ENCODE peak calls at places on chromosome 4, in ten cellular contexts. O, V, U, H, W, R, C, T, A and M are unnamed samples.

GRCh38 chr4:148563684-148564083 is 121.5 kb upstream of the NR3C2 start:
- DNase-seq in O (no peak), V (no peak), U (no peak), H (no peak), W (no peak), R (no peak), C (no peak), T (no peak), A (no peak), M (no peak)

GRCh38 chr4:17773125-17773698 is 8.2 kb downstream of the FAM184B start:
- DNase-seq in O (no peak), V (no peak), U (no peak), H (no peak), W (no peak), R (no peak), C (no peak), T (peak; percentile 7), A (no peak), M (no peak)

GRCh38 chr4:29551813-29552212 is 1168.4 kb upstream of the PCDH7 start:
- DNase-seq in O (no peak), V (no peak), U (no peak), H (no peak), W (no peak), R (no peak), C (no peak), T (no peak), A (no peak), M (no peak)

GRCh38 chr4:7630559-7631287 is 196.0 kb upstream of the PSAPL1 start:
- DNase-seq in O (peak; percentile 66), V (peak; percentile 85), U (peak; percentile 50), H (no peak), W (peak; percentile 43), R (peak; percentile 67), C (no peak), T (peak; percentile 39), A (peak; percentile 85), M (peak; percentile 71)

GRCh38 chr4:163540448-163540847 is 46.0 kb downstream of the TMA16 start:
- DNase-seq in O (peak; percentile 20), V (no peak), U (no peak), H (no peak), W (no peak), R (no peak), C (no peak), T (no peak), A (no peak), M (no peak)

GRCh38 chr4:7377223-7377865 is 57.4 kb downstream of the PSAPL1 start:
- DNase-seq in O (no peak), V (no peak), U (no peak), H (no peak), W (no peak), R (no peak), C (no peak), T (peak; percentile 68), A (no peak), M (no peak)

GRCh38 chr4:38060829-38061431 is 100.7 kb downstream of the PTTG2 start:
- DNase-seq in O (no peak), V (no peak), U (no peak), H (no peak), W (no peak), R (peak; percentile 74), C (no peak), T (peak; percentile 18), A (no peak), M (no peak)

GRCh38 chr4:108619372-108620100 is 840 bp upstream of the RPL34 start:
- DNase-seq in O (no peak), V (no peak), U (no peak), H (peak; percentile 11), W (no peak), R (no peak), C (no peak), T (no peak), A (no peak), M (no peak)

GRCh38 chr4:186225848-186226247 is 1.5 kb upstream of the KLKB1 start:
- DNase-seq in O (no peak), V (no peak), U (no peak), H (no peak), W (no peak), R (no peak), C (no peak), T (no peak), A (no peak), M (no peak)

GRCh38 chr4:1247811-1248261 is 1.1 kb downstream of the CTBP1 start:
- DNase-seq in O (no peak), V (no peak), U (no peak), H (no peak), W (no peak), R (peak; percentile 24), C (no peak), T (no peak), A (peak; percentile 67), M (no peak)

GRCh38 chr4:137299281-137299680 is 233.0 kb downstream of the PCDH18 start:
- DNase-seq in O (no peak), V (no peak), U (no peak), H (no peak), W (no peak), R (no peak), C (no peak), T (no peak), A (no peak), M (no peak)

GRCh38 chr4:19776929-19777328 is 474.8 kb upstream of the SLIT2 start:
- DNase-seq in O (no peak), V (no peak), U (no peak), H (no peak), W (no peak), R (peak; percentile 49), C (no peak), T (no peak), A (no peak), M (no peak)

GRCh38 chr4:121381148-121381462 is 287 bp upstream of the QRFPR start:
- DNase-seq in O (no peak), V (no peak), U (no peak), H (no peak), W (no peak), R (no peak), C (no peak), T (no peak), A (no peak), M (no peak)
- H3K4me3 ChIP-seq in O (no peak overlapping the region), V (peak overlapping the region; percentile 75), U (no peak overlapping the region), H (no peak overlapping the region), W (no peak overlapping the region), R (peak overlapping the region; percentile 15), C (no peak overlapping the region), T (peak overlapping the region; percentile 71), A (peak overlapping the region; percentile 38), M (no peak overlapping the region)

GRCh38 chr4:168336837-168337549 is 18.4 kb upstream of the DDX60 start:
- DNase-seq in O (no peak), V (no peak), U (no peak), H (no peak), W (no peak), R (no peak), C (no peak), T (no peak), A (no peak), M (no peak)
- H3K4me3 ChIP-seq in O (no peak overlapping the region), V (no peak overlapping the region), U (no peak overlapping the region), H (no peak overlapping the region), W (no peak overlapping the region), R (no peak overlapping the region), C (no peak overlapping the region), T (no peak overlapping the region), A (no peak overlapping the region), M (no peak overlapping the region)

GRCh38 chr4:55884093-55884850 is 30.8 kb downstream of the EXOC1 start:
- DNase-seq in O (no peak), V (no peak), U (no peak), H (no peak), W (no peak), R (no peak), C (no peak), T (no peak), A (no peak), M (no peak)

GRCh38 chr4:55884851-55885219 is 31.4 kb downstream of the EXOC1 start:
- DNase-seq in O (no peak), V (no peak), U (no peak), H (no peak), W (no peak), R (no peak), C (no peak), T (no peak), A (no peak), M (no peak)

DNA sequence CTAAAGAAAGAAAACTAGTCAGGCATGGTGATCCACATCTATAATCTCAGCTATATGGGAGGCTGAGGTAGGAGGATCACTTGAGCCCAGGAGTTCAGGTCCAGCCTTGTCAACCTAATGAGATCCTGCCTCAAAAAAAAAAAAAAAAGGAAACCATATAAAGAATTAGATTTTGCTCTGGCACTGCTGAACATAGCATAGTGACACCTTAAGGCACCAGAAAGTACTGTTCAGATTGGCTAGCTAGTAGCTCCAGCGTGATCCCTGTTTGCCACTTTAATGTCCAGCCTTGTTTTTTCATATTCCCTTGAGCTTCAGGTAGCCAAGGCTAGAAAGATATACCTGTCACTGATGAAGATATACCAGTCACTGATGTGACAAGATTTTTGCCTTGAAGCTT is 34.1 kb downstream of the EXOC1 start:
- DNase-seq in O (no peak), V (no peak), U (no peak), H (no peak), W (no peak), R (peak; percentile 8), C (no peak), T (no peak), A (no peak), M (no peak)
- H3K4me3 ChIP-seq in O (no peak overlapping the region), V (no peak overlapping the region), U (no peak overlapping the region), H (no peak overlapping the region), W (no peak overlapping the region), R (no peak overlapping the region), C (no peak overlapping the region), T (no peak overlapping the region), A (no peak overlapping the region), M (no peak overlapping the region)

GRCh38 chr4:87069037-87069742 is 134.4 kb downstream of the AFF1 start:
- DNase-seq in O (no peak), V (no peak), U (no peak), H (no peak), W (no peak), R (no peak), C (no peak), T (no peak), A (no peak), M (no peak)
- H3K4me3 ChIP-seq in O (no peak overlapping the region), V (peak overlapping the region; percentile 39), U (no peak overlapping the region), H (no peak overlapping the region), W (no peak overlapping the region), R (no peak overlapping the region), C (no peak overlapping the region), T (no peak overlapping the region), A (no peak overlapping the region), M (no peak overlapping the region)